ENCODE peak calls at places on chromosome 5, in seven cellular contexts. T, C, Q, Z, P, L and R are unnamed samples.

GRCh38 chr5:173327084-173327947 is 898 bp downstream of the STC2 start:
- DNase-seq in P (peak), Q (peak), T (peak), Z (peak), L (peak), C (peak), R (no peak)

GRCh38 chr5:171627936-171628335 is 157.7 kb upstream of the SMIM23 start:
- DNase-seq in C (no peak), P (no peak), Q (no peak), L (no peak), T (no peak), Z (no peak), R (no peak)

GRCh38 chr5:100900142-100900795 is 2.8 kb downstream of the ST8SIA4 start:
- DNase-seq in C (peak), T (no peak), Z (peak), Q (no peak), P (peak), L (peak), R (no peak)

GRCh38 chr5:180853522-180853921 is 7.6 kb downstream of the ZFP62 start:
- DNase-seq in Z (no peak), P (no peak), L (no peak), C (no peak), T (no peak), Q (no peak), R (no peak)

GRCh38 chr5:133052317-133053175 is 733 bp downstream of the HSPA4 start:
- DNase-seq in T (peak), L (peak), C (peak), P (peak), Z (peak), Q (peak), R (no peak)

GRCh38 chr5:97844797-97845196 is 661.8 kb upstream of the RIOK2 start:
- DNase-seq in Z (no peak), T (no peak), P (peak), Q (no peak), C (no peak), L (no peak), R (no peak)

GRCh38 chr5:112711436-112711835 is 26.2 kb upstream of the APC start:
- DNase-seq in C (no peak), P (no peak), L (no peak), Z (no peak), Q (no peak), T (no peak), R (no peak)

GRCh38 chr5:1388383-1388967 is 43.6 kb upstream of the CLPTM1L start:
- DNase-seq in P (no peak), Z (no peak), L (no peak), T (no peak), Q (no peak), C (no peak), R (no peak)

GRCh38 chr5:113909782-113910181 is 396.3 kb downstream of the YTHDC2 start:
- DNase-seq in P (no peak), T (no peak), L (no peak), C (no peak), Q (no peak), Z (no peak), R (no peak)

GRCh38 chr5:154408806-154409205 is 37.0 kb upstream of the SAP30L start:
- DNase-seq in Z (no peak), C (no peak), L (no peak), P (no peak), Q (no peak), T (no peak), R (no peak)

GRCh38 chr5:149439899-149440655 is 61.0 kb upstream of the IL17B start:
- DNase-seq in Q (no peak), T (no peak), P (no peak), L (peak), C (peak), Z (peak), R (no peak)

GRCh38 chr5:126780165-126780827 is 3.4 kb downstream of the LMNB1 start:
- DNase-seq in T (peak), Q (peak), P (peak), C (peak), L (peak), Z (peak), R (peak)

GRCh38 chr5:60514152-60514551 is 185.8 kb downstream of the DEPDC1B start:
- DNase-seq in Z (no peak), T (no peak), Q (no peak), P (peak), L (no peak), C (no peak), R (no peak)

GRCh38 chr5:9644630-9645029 is 14.5 kb upstream of the TAS2R1 start:
- DNase-seq in Q (no peak), T (no peak), C (no peak), Z (no peak), L (no peak), P (no peak), R (no peak)

GRCh38 chr5:465591-466403 is 22.8 kb downstream of the EXOC3 start:
- DNase-seq in P (no peak), Z (no peak), L (no peak), Q (no peak), T (no peak), C (no peak), R (no peak)

GRCh38 chr5:4551034-4551433 is 589.1 kb upstream of the ADAMTS16 start:
- DNase-seq in Q (no peak), T (no peak), Z (no peak), C (no peak), P (no peak), L (no peak), R (no peak)

GRCh38 chr5:68751651-68752050 is 342.2 kb upstream of the SLC30A5 start:
- DNase-seq in C (no peak), T (no peak), L (no peak), Q (no peak), Z (no peak), P (no peak), R (no peak)

GRCh38 chr5:75681125-75681830 is 36.0 kb downstream of the POC5 start:
- DNase-seq in T (peak), L (peak), C (peak), P (peak), Q (no peak), Z (peak), R (peak)